ENCODE peak calls at places on chromosomes 13 and 19, in seven cellular contexts. S, U, Q, H, O, D and V are unnamed samples.

GRCh38 chr13:67015976-67016600 is 214.0 kb downstream of the PCDH9 start:
- DNase-seq in Q (no peak), O (no peak), U (no peak), S (no peak), D (no peak), H (no peak), V (no peak)

GRCh38 chr19:54653181-54653809 is 9.5 kb upstream of the LILRB4 start:
- DNase-seq in O (no peak), S (peak; percentile 25), U (peak; percentile 12), Q (no peak), H (no peak), D (no peak), V (peak; percentile 90)

GRCh38 chr19:18300930-18301717 is 19.7 kb upstream of the JUND start:
- DNase-seq in Q (no peak), H (no peak), U (no peak), S (peak; percentile 79), D (no peak), O (no peak), V (no peak)

GRCh38 chr19:10603873-10604459 is 16.9 kb upstream of the AP1M2 start:
- DNase-seq in U (no peak), H (no peak), Q (no peak), S (no peak), D (no peak), O (peak; percentile 4), V (peak; percentile 77)

GRCh38 chr19:37928527-37929286 is 21.7 kb downstream of the SIPA1L3 start:
- DNase-seq in D (no peak), Q (no peak), S (no peak), O (no peak), H (no peak), U (no peak), V (peak; percentile 48)

GRCh38 chr13:42378383-42378780 is 106.4 kb downstream of the AKAP11 start:
- DNase-seq in O (no peak), D (no peak), U (no peak), S (no peak), Q (no peak), H (no peak), V (no peak)

GRCh38 chr19:6350688-6351087 is 10.6 kb upstream of the CLPP start:
- DNase-seq in U (no peak), D (no peak), S (no peak), Q (no peak), O (no peak), H (no peak), V (no peak)

GRCh38 chr13:65532231-65532630 is 1697.9 kb downstream of the PCDH9 start:
- DNase-seq in H (no peak), S (no peak), D (no peak), U (no peak), O (no peak), Q (no peak), V (no peak)

GRCh38 chr13:40518481-40518882 is 148.0 kb downstream of the FOXO1 start:
- DNase-seq in U (no peak), D (no peak), O (peak; percentile 13), S (no peak), Q (no peak), H (no peak), V (no peak)

GRCh38 chr19:49851456-49852259 is 699 bp downstream of the PTOV1 start:
- DNase-seq in O (no peak), Q (no peak), U (peak; percentile 33), H (peak; percentile 27), S (no peak), D (no peak), V (no peak)

GRCh38 chr19:33684550-33685303 is 63.0 kb downstream of the CHST8 start:
- DNase-seq in O (no peak), S (no peak), U (peak; percentile 59), Q (no peak), H (no peak), D (no peak), V (no peak)

GRCh38 chr19:8491574-8491973 is 10.9 kb downstream of the PRAM1 start:
- DNase-seq in O (no peak), H (no peak), D (no peak), U (no peak), S (no peak), Q (no peak), V (no peak)

GRCh38 chr13:70856706-70857105 is 748.5 kb upstream of the KLHL1 start:
- DNase-seq in U (peak; percentile 67), D (no peak), S (no peak), O (no peak), H (no peak), Q (no peak), V (peak; percentile 36)

GRCh38 chr13:72403396-72404010 is 323.9 kb downstream of the MZT1 start:
- DNase-seq in S (peak; percentile 28), D (no peak), Q (no peak), U (no peak), H (no peak), O (no peak), V (no peak)

GRCh38 chr13:37319041-37319443 is 213.6 kb upstream of the CSNK1A1L start:
- DNase-seq in U (no peak), H (no peak), Q (peak; percentile 56), D (no peak), S (peak; percentile 5), O (no peak), V (no peak)

GRCh38 chr19:32674153-32674958 is 624 bp downstream of the ANKRD27 start:
- DNase-seq in U (no peak), H (no peak), O (no peak), Q (no peak), D (no peak), S (no peak), V (no peak)

GRCh38 chr19:14160017-14160703 is 23.8 kb upstream of the ASF1B start:
- DNase-seq in H (no peak), U (no peak), S (no peak), Q (no peak), D (no peak), O (no peak), V (no peak)

GRCh38 chr19:39514840-39515550 is at the start of gene SELENOV:
- DNase-seq in H (no peak), D (no peak), U (no peak), S (no peak), Q (no peak), O (no peak), V (no peak)

GRCh38 chr19:38211206-38211605 is 12.8 kb downstream of the DPF1 start:
- DNase-seq in U (no peak), Q (no peak), D (no peak), H (no peak), S (no peak), O (no peak), V (no peak)

GRCh38 chr19:49294401-49294800 is 30.6 kb downstream of the SLC6A16 start:
- DNase-seq in Q (no peak), D (no peak), S (no peak), H (no peak), U (no peak), O (no peak), V (no peak)

GRCh38 chr13:94031609-94032008 is 447.9 kb downstream of the DCT start:
- DNase-seq in O (no peak), H (no peak), D (no peak), U (no peak), Q (no peak), S (no peak), V (no peak)

GRCh38 chr19:8304841-8305621 is 3.1 kb downstream of the CD320 start:
- DNase-seq in O (no peak), D (peak; percentile 17), H (no peak), U (no peak), Q (no peak), S (no peak), V (no peak)

GRCh38 chr13:32140109-32140508 is 108.5 kb downstream of the FRY start:
- DNase-seq in O (no peak), H (no peak), U (no peak), S (no peak), Q (no peak), D (no peak), V (no peak)

GRCh38 chr13:57630661-57631606 is 610 bp upstream of the PCDH17 start:
- DNase-seq in S (no peak), U (peak; percentile 74), D (peak; percentile 46), Q (no peak), O (no peak), H (no peak), V (no peak)

GRCh38 chr19:30807263-30807662 is 435.1 kb downstream of the ZNF536 start:
- DNase-seq in Q (no peak), H (no peak), D (no peak), O (no peak), U (no peak), S (no peak), V (no peak)

GRCh38 chr13:76043882-76044281 is 407.8 kb downstream of the LMO7 start:
- DNase-seq in U (peak; percentile 27), Q (no peak), S (no peak), D (no peak), H (no peak), O (no peak), V (no peak)